ENCODE peak calls at places on chromosomes 13 and 19, in five cellular contexts. One of them, this sample, is unnamed.

GRCh38 chr13:20124303-20124702 is 36.5 kb downstream of the GJA3 start:
- DNase-seq in mesothelial cell of epicardium: no peak
- DNase-seq in GF-D8: no peak
- DNase-seq in AG04450: no peak
- DNase-seq in left ventricle myocardium inferior: no peak
- DNase-seq in this sample: no peak

GRCh38 chr19:1853295-1854031 is 5.2 kb upstream of the REXO1 start:
- DNase-seq in left ventricle myocardium inferior: peak
- DNase-seq in AG04450: no peak
- DNase-seq in GF-D8: peak
- DNase-seq in mesothelial cell of epicardium: peak
- DNase-seq in this sample: peak

GRCh38 chr19:51016798-51017683 is 2.5 kb downstream of the KLK10 start:
- DNase-seq in left ventricle myocardium inferior: no peak
- DNase-seq in GF-D8: no peak
- DNase-seq in AG04450: no peak
- DNase-seq in mesothelial cell of epicardium: peak
- DNase-seq in this sample: no peak

GRCh38 chr13:94984974-94985373 is 272.6 kb upstream of the SOX21 start:
- DNase-seq in AG04450: no peak
- DNase-seq in left ventricle myocardium inferior: no peak
- DNase-seq in mesothelial cell of epicardium: no peak
- DNase-seq in GF-D8: no peak
- DNase-seq in this sample: no peak

GRCh38 chr13:109844396-109844795 is 58.0 kb upstream of the IRS2 start:
- DNase-seq in mesothelial cell of epicardium: no peak
- DNase-seq in AG04450: peak
- DNase-seq in GF-D8: no peak
- DNase-seq in left ventricle myocardium inferior: no peak
- DNase-seq in this sample: no peak

GRCh38 chr19:46115396-46116109 is 8.9 kb downstream of the IGFL3 start:
- DNase-seq in AG04450: peak
- DNase-seq in mesothelial cell of epicardium: no peak
- DNase-seq in GF-D8: no peak
- DNase-seq in left ventricle myocardium inferior: no peak
- DNase-seq in this sample: no peak

GRCh38 chr19:39474139-39474620 is 6.5 kb upstream of the TIMM50 start:
- DNase-seq in AG04450: no peak
- DNase-seq in left ventricle myocardium inferior: peak
- DNase-seq in mesothelial cell of epicardium: peak
- DNase-seq in GF-D8: no peak
- DNase-seq in this sample: peak

GRCh38 chr19:18108897-18109296 is 11.3 kb downstream of the MAST3 start:
- DNase-seq in GF-D8: no peak
- DNase-seq in left ventricle myocardium inferior: no peak
- DNase-seq in mesothelial cell of epicardium: no peak
- DNase-seq in AG04450: no peak
- DNase-seq in this sample: no peak

GRCh38 chr19:49890349-49891311 is 6.1 kb downstream of the IL4I1 start:
- DNase-seq in mesothelial cell of epicardium: no peak
- DNase-seq in left ventricle myocardium inferior: no peak
- DNase-seq in AG04450: no peak
- DNase-seq in GF-D8: no peak
- DNase-seq in this sample: no peak

GRCh38 chr13:25200783-25201182 is 28.7 kb upstream of the AMER2 start:
- DNase-seq in left ventricle myocardium inferior: no peak
- DNase-seq in AG04450: no peak
- DNase-seq in GF-D8: no peak
- DNase-seq in mesothelial cell of epicardium: no peak
- DNase-seq in this sample: no peak

GRCh38 chr19:2922987-2923386 is 21.8 kb downstream of the ZNF77 start:
- DNase-seq in GF-D8: no peak
- DNase-seq in AG04450: no peak
- DNase-seq in mesothelial cell of epicardium: no peak
- DNase-seq in left ventricle myocardium inferior: no peak
- DNase-seq in this sample: peak

GRCh38 chr19:1412995-1413889 is 5.9 kb downstream of the DAZAP1 start:
- DNase-seq in mesothelial cell of epicardium: no peak
- DNase-seq in left ventricle myocardium inferior: no peak
- DNase-seq in GF-D8: no peak
- DNase-seq in AG04450: no peak
- DNase-seq in this sample: no peak

GRCh38 chr19:495440-496332 is 600 bp upstream of the MADCAM1 start:
- DNase-seq in GF-D8: no peak
- DNase-seq in AG04450: no peak
- DNase-seq in mesothelial cell of epicardium: peak
- DNase-seq in left ventricle myocardium inferior: no peak
- DNase-seq in this sample: no peak

GRCh38 chr19:51690359-51691121 is 2.6 kb upstream of the SPACA6 start:
- DNase-seq in left ventricle myocardium inferior: peak
- DNase-seq in GF-D8: no peak
- DNase-seq in mesothelial cell of epicardium: peak
- DNase-seq in AG04450: peak
- DNase-seq in this sample: peak

GRCh38 chr13:98443329-98443728 is 133.6 kb downstream of the STK24 start:
- DNase-seq in GF-D8: no peak
- DNase-seq in left ventricle myocardium inferior: no peak
- DNase-seq in AG04450: peak
- DNase-seq in mesothelial cell of epicardium: no peak
- DNase-seq in this sample: no peak

GRCh38 chr19:30682576-30683536 is 310.7 kb downstream of the ZNF536 start:
- DNase-seq in AG04450: peak
- DNase-seq in GF-D8: no peak
- DNase-seq in left ventricle myocardium inferior: peak
- DNase-seq in mesothelial cell of epicardium: peak
- DNase-seq in this sample: peak

GRCh38 chr13:34543836-34544235 is 398.2 kb upstream of the NBEA start:
- DNase-seq in GF-D8: no peak
- DNase-seq in AG04450: no peak
- DNase-seq in left ventricle myocardium inferior: no peak
- DNase-seq in mesothelial cell of epicardium: no peak
- DNase-seq in this sample: no peak

GRCh38 chr19:51654783-51655182 is 8.2 kb upstream of the SIGLEC14 start:
- DNase-seq in GF-D8: no peak
- DNase-seq in mesothelial cell of epicardium: no peak
- DNase-seq in left ventricle myocardium inferior: no peak
- DNase-seq in AG04450: no peak
- DNase-seq in this sample: no peak

GRCh38 chr19:47097396-47098217 is 16.0 kb downstream of the ZC3H4 start:
- DNase-seq in GF-D8: no peak
- DNase-seq in AG04450: no peak
- DNase-seq in mesothelial cell of epicardium: no peak
- DNase-seq in left ventricle myocardium inferior: peak
- DNase-seq in this sample: no peak

GRCh38 chr13:44336934-44337333 is 36.7 kb upstream of the SERP2 start:
- DNase-seq in left ventricle myocardium inferior: no peak
- DNase-seq in mesothelial cell of epicardium: no peak
- DNase-seq in GF-D8: no peak
- DNase-seq in AG04450: no peak
- DNase-seq in this sample: no peak

GRCh38 chr13:51032831-51033230 is 78.2 kb downstream of the C13orf42 start:
- DNase-seq in GF-D8: no peak
- DNase-seq in AG04450: no peak
- DNase-seq in mesothelial cell of epicardium: no peak
- DNase-seq in left ventricle myocardium inferior: no peak
- DNase-seq in this sample: no peak

GRCh38 chr19:45577111-45577905 is 7.3 kb downstream of the OPA3 start:
- DNase-seq in mesothelial cell of epicardium: no peak
- DNase-seq in left ventricle myocardium inferior: peak
- DNase-seq in GF-D8: no peak
- DNase-seq in AG04450: peak
- DNase-seq in this sample: no peak

GRCh38 chr19:10111405-10111811 is at the start of gene P2RY11:
- DNase-seq in left ventricle myocardium inferior: no peak
- DNase-seq in AG04450: no peak
- DNase-seq in GF-D8: peak
- DNase-seq in mesothelial cell of epicardium: no peak
- DNase-seq in this sample: no peak

GRCh38 chr19:48239582-48240141 is 16.1 kb downstream of the CARD8 start:
- DNase-seq in AG04450: no peak
- DNase-seq in left ventricle myocardium inferior: no peak
- DNase-seq in GF-D8: no peak
- DNase-seq in mesothelial cell of epicardium: no peak
- DNase-seq in this sample: no peak

GRCh38 chr13:50713849-50714248 is 129.6 kb downstream of the DLEU7 start:
- DNase-seq in left ventricle myocardium inferior: no peak
- DNase-seq in AG04450: peak
- DNase-seq in mesothelial cell of epicardium: no peak
- DNase-seq in GF-D8: peak
- DNase-seq in this sample: no peak

GRCh38 chr19:51938936-51939335 is 11.7 kb downstream of the ZNF613 start:
- DNase-seq in AG04450: no peak
- DNase-seq in mesothelial cell of epicardium: no peak
- DNase-seq in GF-D8: no peak
- DNase-seq in left ventricle myocardium inferior: no peak
- DNase-seq in this sample: no peak

GRCh38 chr13:38641164-38641948 is 45.5 kb upstream of the FREM2 start:
- DNase-seq in left ventricle myocardium inferior: no peak
- DNase-seq in mesothelial cell of epicardium: no peak
- DNase-seq in GF-D8: no peak
- DNase-seq in AG04450: no peak
- DNase-seq in this sample: no peak

GRCh38 chr19:49488046-49488862 is 846 bp downstream of the RPL13A start:
- DNase-seq in left ventricle myocardium inferior: no peak
- DNase-seq in GF-D8: no peak
- DNase-seq in mesothelial cell of epicardium: no peak
- DNase-seq in AG04450: no peak
- DNase-seq in this sample: no peak

GRCh38 chr13:110263906-110264305 is 43.1 kb downstream of the COL4A1 start:
- DNase-seq in mesothelial cell of epicardium: no peak
- DNase-seq in GF-D8: no peak
- DNase-seq in AG04450: no peak
- DNase-seq in left ventricle myocardium inferior: peak
- DNase-seq in this sample: no peak

GRCh38 chr19:55986487-55986886 is at the start of gene NLRP5:
- DNase-seq in GF-D8: no peak
- DNase-seq in AG04450: no peak
- DNase-seq in mesothelial cell of epicardium: no peak
- DNase-seq in left ventricle myocardium inferior: no peak
- DNase-seq in this sample: no peak

GRCh38 chr13:51728275-51728673 is 75.7 kb downstream of the DHRS12 start:
- DNase-seq in mesothelial cell of epicardium: no peak
- DNase-seq in left ventricle myocardium inferior: no peak
- DNase-seq in AG04450: no peak
- DNase-seq in GF-D8: no peak
- DNase-seq in this sample: no peak

GRCh38 chr13:99191900-99192399 is 8.7 kb upstream of the UBAC2 start:
- DNase-seq in left ventricle myocardium inferior: no peak
- DNase-seq in GF-D8: no peak
- DNase-seq in AG04450: peak
- DNase-seq in mesothelial cell of epicardium: no peak
- DNase-seq in this sample: no peak

GRCh38 chr19:47573076-47574026 is at the start of gene ZNF541:
- DNase-seq in GF-D8: no peak
- DNase-seq in left ventricle myocardium inferior: peak
- DNase-seq in AG04450: no peak
- DNase-seq in mesothelial cell of epicardium: no peak
- DNase-seq in this sample: no peak

GRCh38 chr19:47485210-47485609 is 1.2 kb upstream of the KPTN start:
- DNase-seq in mesothelial cell of epicardium: no peak
- DNase-seq in left ventricle myocardium inferior: no peak
- DNase-seq in AG04450: no peak
- DNase-seq in GF-D8: no peak
- DNase-seq in this sample: no peak

GRCh38 chr13:106619688-106620555 is 52.0 kb upstream of the ARGLU1 start:
- DNase-seq in mesothelial cell of epicardium: no peak
- DNase-seq in AG04450: peak
- DNase-seq in left ventricle myocardium inferior: no peak
- DNase-seq in GF-D8: peak
- DNase-seq in this sample: peak

GRCh38 chr19:28045621-28046020 is 1167.3 kb downstream of the UQCRFS1 start:
- DNase-seq in AG04450: no peak
- DNase-seq in left ventricle myocardium inferior: no peak
- DNase-seq in mesothelial cell of epicardium: no peak
- DNase-seq in GF-D8: no peak
- DNase-seq in this sample: no peak

GRCh38 chr19:42129399-42130253 is 2.6 kb downstream of the POU2F2 start:
- DNase-seq in left ventricle myocardium inferior: peak
- DNase-seq in GF-D8: no peak
- DNase-seq in mesothelial cell of epicardium: no peak
- DNase-seq in AG04450: no peak
- DNase-seq in this sample: no peak

GRCh38 chr19:50293263-50294004 is 35.7 kb downstream of the KCNC3 start:
- DNase-seq in GF-D8: no peak
- DNase-seq in mesothelial cell of epicardium: no peak
- DNase-seq in left ventricle myocardium inferior: no peak
- DNase-seq in AG04450: no peak
- DNase-seq in this sample: no peak

GRCh38 chr19:33245948-33246728 is 20.5 kb upstream of the SLC7A10 start:
- DNase-seq in AG04450: no peak
- DNase-seq in mesothelial cell of epicardium: no peak
- DNase-seq in GF-D8: no peak
- DNase-seq in left ventricle myocardium inferior: peak
- DNase-seq in this sample: no peak